ENCODE peak calls at places on chromosomes 6 and 20, in eight cellular contexts. One of them, this sample, is unnamed. For H3K9me3 and H3K4me1, the result is how much of the 10 kb centered on the place peaks cover.

GRCh38 chr6:132812255-132812732 is 2.1 kb upstream of the RPS12 start:
- DNase-seq in spleen: no peak
- DNase-seq in heart right ventricle: no peak
- DNase-seq in naive thymus-derived CD4-positive, alpha-beta T cell: peak
- DNase-seq in esophagus muscularis mucosa: no peak
- DNase-seq in heart left ventricle: no peak
- DNase-seq in BE2C: no peak
- DNase-seq in CD4-positive, CD25-positive, alpha-beta regulatory T cell: peak
- DNase-seq in this sample: no peak

GRCh38 chr20:1467355-1468116 is 887 bp upstream of the NSFL1C start:
- DNase-seq in esophagus muscularis mucosa: no peak
- DNase-seq in CD4-positive, CD25-positive, alpha-beta regulatory T cell: no peak
- DNase-seq in naive thymus-derived CD4-positive, alpha-beta T cell: peak
- DNase-seq in heart left ventricle: no peak
- DNase-seq in BE2C: peak
- DNase-seq in spleen: peak
- DNase-seq in heart right ventricle: no peak
- DNase-seq in this sample: no peak

GRCh38 chr6:146359123-146359522 is 184.5 kb upstream of the RAB32 start:
- DNase-seq in spleen: no peak
- DNase-seq in BE2C: no peak
- DNase-seq in heart left ventricle: no peak
- DNase-seq in CD4-positive, CD25-positive, alpha-beta regulatory T cell: no peak
- DNase-seq in heart right ventricle: no peak
- DNase-seq in esophagus muscularis mucosa: no peak
- DNase-seq in naive thymus-derived CD4-positive, alpha-beta T cell: no peak
- DNase-seq in this sample: no peak

GRCh38 chr6:17303444-17303843 is 22.3 kb downstream of the RBM24 start:
- DNase-seq in spleen: no peak
- DNase-seq in BE2C: no peak
- DNase-seq in naive thymus-derived CD4-positive, alpha-beta T cell: no peak
- DNase-seq in CD4-positive, CD25-positive, alpha-beta regulatory T cell: no peak
- DNase-seq in esophagus muscularis mucosa: no peak
- DNase-seq in heart left ventricle: no peak
- DNase-seq in heart right ventricle: no peak
- DNase-seq in this sample: no peak

GRCh38 chr20:58835231-58835630 is 15.5 kb downstream of the GNAS-AS1 start:
- DNase-seq in esophagus muscularis mucosa: no peak
- DNase-seq in heart left ventricle: no peak
- DNase-seq in CD4-positive, CD25-positive, alpha-beta regulatory T cell: no peak
- DNase-seq in heart right ventricle: no peak
- DNase-seq in naive thymus-derived CD4-positive, alpha-beta T cell: no peak
- DNase-seq in spleen: no peak
- DNase-seq in BE2C: no peak
- DNase-seq in this sample: no peak

GRCh38 chr6:33630014-33630413 is 8.9 kb downstream of the ITPR3 start:
- DNase-seq in CD4-positive, CD25-positive, alpha-beta regulatory T cell: no peak
- DNase-seq in BE2C: no peak
- DNase-seq in heart right ventricle: no peak
- DNase-seq in spleen: no peak
- DNase-seq in heart left ventricle: no peak
- DNase-seq in esophagus muscularis mucosa: no peak
- DNase-seq in naive thymus-derived CD4-positive, alpha-beta T cell: peak
- DNase-seq in this sample: no peak

GRCh38 chr6:14305131-14305530 is 187.6 kb downstream of the CD83 start:
- DNase-seq in spleen: no peak
- DNase-seq in BE2C: no peak
- DNase-seq in CD4-positive, CD25-positive, alpha-beta regulatory T cell: no peak
- DNase-seq in esophagus muscularis mucosa: no peak
- DNase-seq in heart right ventricle: no peak
- DNase-seq in heart left ventricle: no peak
- DNase-seq in naive thymus-derived CD4-positive, alpha-beta T cell: no peak
- DNase-seq in this sample: no peak

GRCh38 chr6:35343092-35343834 is 905 bp downstream of the PPARD start:
- DNase-seq in heart right ventricle: peak
- DNase-seq in BE2C: peak
- DNase-seq in spleen: peak
- DNase-seq in CD4-positive, CD25-positive, alpha-beta regulatory T cell: peak
- DNase-seq in heart left ventricle: peak
- DNase-seq in naive thymus-derived CD4-positive, alpha-beta T cell: peak
- DNase-seq in esophagus muscularis mucosa: no peak
- DNase-seq in this sample: peak

GRCh38 chr20:32582659-32583580 is 2.2 kb downstream of the NOL4L start:
- DNase-seq in CD4-positive, CD25-positive, alpha-beta regulatory T cell: peak
- DNase-seq in BE2C: peak
- DNase-seq in spleen: peak
- DNase-seq in esophagus muscularis mucosa: no peak
- DNase-seq in naive thymus-derived CD4-positive, alpha-beta T cell: no peak
- DNase-seq in heart left ventricle: peak
- DNase-seq in heart right ventricle: no peak
- DNase-seq in this sample: no peak

GRCh38 chr6:27242589-27243265 is 4.8 kb upstream of the PRSS16 start:
- DNase-seq in spleen: no peak
- DNase-seq in heart left ventricle: no peak
- DNase-seq in naive thymus-derived CD4-positive, alpha-beta T cell: no peak
- DNase-seq in esophagus muscularis mucosa: no peak
- DNase-seq in CD4-positive, CD25-positive, alpha-beta regulatory T cell: no peak
- DNase-seq in BE2C: no peak
- DNase-seq in heart right ventricle: no peak
- DNase-seq in this sample: no peak

GRCh38 chr20:38315290-38315966 is 11.5 kb downstream of the BPI start:
- DNase-seq in heart left ventricle: no peak
- DNase-seq in spleen: no peak
- DNase-seq in heart right ventricle: no peak
- DNase-seq in esophagus muscularis mucosa: no peak
- DNase-seq in naive thymus-derived CD4-positive, alpha-beta T cell: no peak
- DNase-seq in CD4-positive, CD25-positive, alpha-beta regulatory T cell: no peak
- DNase-seq in BE2C: peak
- DNase-seq in this sample: no peak

GRCh38 chr6:138493413-138493812 is 5.9 kb downstream of the NHSL1 start:
- DNase-seq in BE2C: no peak
- DNase-seq in heart right ventricle: no peak
- DNase-seq in heart left ventricle: no peak
- DNase-seq in esophagus muscularis mucosa: no peak
- DNase-seq in CD4-positive, CD25-positive, alpha-beta regulatory T cell: no peak
- DNase-seq in naive thymus-derived CD4-positive, alpha-beta T cell: no peak
- DNase-seq in spleen: no peak
- DNase-seq in this sample: no peak

GRCh38 chr20:31661625-31662371 is 24.1 kb downstream of the COX4I2 start:
- DNase-seq in naive thymus-derived CD4-positive, alpha-beta T cell: peak
- DNase-seq in heart right ventricle: peak
- DNase-seq in CD4-positive, CD25-positive, alpha-beta regulatory T cell: peak
- DNase-seq in esophagus muscularis mucosa: peak
- DNase-seq in spleen: peak
- DNase-seq in heart left ventricle: peak
- DNase-seq in BE2C: peak
- DNase-seq in this sample: peak

GRCh38 chr6:51108563-51109234 is 290.0 kb downstream of the TFAP2B start:
- DNase-seq in naive thymus-derived CD4-positive, alpha-beta T cell: no peak
- DNase-seq in CD4-positive, CD25-positive, alpha-beta regulatory T cell: no peak
- DNase-seq in heart left ventricle: no peak
- DNase-seq in esophagus muscularis mucosa: no peak
- DNase-seq in spleen: no peak
- DNase-seq in BE2C: no peak
- DNase-seq in heart right ventricle: no peak
- DNase-seq in this sample: no peak

GRCh38 chr6:143159001-143159400 is 98.3 kb downstream of the AIG1 start:
- DNase-seq in spleen: no peak
- DNase-seq in CD4-positive, CD25-positive, alpha-beta regulatory T cell: no peak
- DNase-seq in heart left ventricle: no peak
- DNase-seq in heart right ventricle: no peak
- DNase-seq in BE2C: no peak
- DNase-seq in esophagus muscularis mucosa: no peak
- DNase-seq in naive thymus-derived CD4-positive, alpha-beta T cell: no peak
- DNase-seq in this sample: no peak

GRCh38 chr20:6818033-6818808 is 50.7 kb downstream of the BMP2 start:
- DNase-seq in BE2C: no peak
- DNase-seq in CD4-positive, CD25-positive, alpha-beta regulatory T cell: no peak
- DNase-seq in naive thymus-derived CD4-positive, alpha-beta T cell: no peak
- DNase-seq in esophagus muscularis mucosa: no peak
- DNase-seq in spleen: no peak
- DNase-seq in heart left ventricle: no peak
- DNase-seq in heart right ventricle: no peak
- DNase-seq in this sample: no peak

GRCh38 chr6:156396791-156397418 is 380.3 kb upstream of the ARID1B start:
- DNase-seq in esophagus muscularis mucosa: peak
- DNase-seq in CD4-positive, CD25-positive, alpha-beta regulatory T cell: no peak
- DNase-seq in heart right ventricle: no peak
- DNase-seq in BE2C: no peak
- DNase-seq in heart left ventricle: no peak
- DNase-seq in naive thymus-derived CD4-positive, alpha-beta T cell: no peak
- DNase-seq in spleen: peak
- DNase-seq in this sample: no peak

DNA sequence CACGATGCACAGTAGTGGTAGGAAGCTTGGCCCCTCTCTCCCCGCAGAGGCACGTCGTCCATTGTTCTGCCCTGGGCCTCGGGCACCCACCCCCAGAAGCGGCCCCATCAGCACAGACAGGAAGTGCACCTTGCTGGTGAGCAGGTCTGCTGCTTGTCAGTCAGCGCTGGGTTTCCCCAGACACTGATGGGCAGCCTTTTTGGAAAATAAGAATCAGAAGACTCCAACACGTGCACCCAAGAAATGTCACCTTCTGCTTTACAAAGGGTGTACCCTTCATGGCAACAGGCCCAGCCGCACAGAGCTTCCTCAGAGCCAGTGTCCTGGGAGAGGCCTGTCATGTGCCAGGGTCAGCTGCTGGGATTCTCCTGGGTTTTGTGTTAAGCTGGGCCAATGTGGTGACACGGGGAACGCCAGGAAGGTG is 34.7 kb upstream of the IRF4 start:
- DNase-seq in esophagus muscularis mucosa: no peak
- DNase-seq in CD4-positive, CD25-positive, alpha-beta regulatory T cell: no peak
- DNase-seq in naive thymus-derived CD4-positive, alpha-beta T cell: no peak
- DNase-seq in heart right ventricle: no peak
- DNase-seq in heart left ventricle: no peak
- DNase-seq in spleen: peak
- DNase-seq in BE2C: no peak
- DNase-seq in this sample: no peak
- H3K9me3 ChIP-seq in esophagus muscularis mucosa: under half
- H3K9me3 ChIP-seq in CD4-positive, CD25-positive, alpha-beta regulatory T cell: under half
- H3K9me3 ChIP-seq in naive thymus-derived CD4-positive, alpha-beta T cell: under half
- H3K9me3 ChIP-seq in heart right ventricle: under half
- H3K9me3 ChIP-seq in heart left ventricle: under half
- H3K9me3 ChIP-seq in spleen: under half
- H3K9me3 ChIP-seq in BE2C: under half
- H3K9me3 ChIP-seq in this sample: under half

GRCh38 chr20:47346172-47346571 is 10.3 kb downstream of the ZMYND8 start:
- DNase-seq in naive thymus-derived CD4-positive, alpha-beta T cell: no peak
- DNase-seq in spleen: peak
- DNase-seq in heart right ventricle: no peak
- DNase-seq in BE2C: no peak
- DNase-seq in CD4-positive, CD25-positive, alpha-beta regulatory T cell: no peak
- DNase-seq in esophagus muscularis mucosa: no peak
- DNase-seq in heart left ventricle: no peak
- DNase-seq in this sample: no peak
- H3K4me1 ChIP-seq in naive thymus-derived CD4-positive, alpha-beta T cell: under half
- H3K4me1 ChIP-seq in spleen: half or more
- H3K4me1 ChIP-seq in heart right ventricle: under half
- H3K4me1 ChIP-seq in BE2C: under half
- H3K4me1 ChIP-seq in CD4-positive, CD25-positive, alpha-beta regulatory T cell: under half
- H3K4me1 ChIP-seq in esophagus muscularis mucosa: half or more
- H3K4me1 ChIP-seq in heart left ventricle: under half
- H3K4me1 ChIP-seq in this sample: under half

GRCh38 chr20:62104234-62104789 is 18.0 kb upstream of the LSM14B start:
- DNase-seq in esophagus muscularis mucosa: no peak
- DNase-seq in spleen: no peak
- DNase-seq in naive thymus-derived CD4-positive, alpha-beta T cell: no peak
- DNase-seq in heart right ventricle: no peak
- DNase-seq in CD4-positive, CD25-positive, alpha-beta regulatory T cell: no peak
- DNase-seq in BE2C: no peak
- DNase-seq in heart left ventricle: no peak
- DNase-seq in this sample: no peak
- H3K9me3 ChIP-seq in esophagus muscularis mucosa: under half
- H3K9me3 ChIP-seq in spleen: half or more
- H3K9me3 ChIP-seq in naive thymus-derived CD4-positive, alpha-beta T cell: half or more
- H3K9me3 ChIP-seq in heart right ventricle: under half
- H3K9me3 ChIP-seq in CD4-positive, CD25-positive, alpha-beta regulatory T cell: under half
- H3K9me3 ChIP-seq in BE2C: under half
- H3K9me3 ChIP-seq in heart left ventricle: under half
- H3K9me3 ChIP-seq in this sample: under half

GRCh38 chr20:53609501-53610445 is 16.1 kb upstream of the ZNF217 start:
- DNase-seq in spleen: peak
- DNase-seq in heart left ventricle: peak
- DNase-seq in esophagus muscularis mucosa: no peak
- DNase-seq in BE2C: no peak
- DNase-seq in naive thymus-derived CD4-positive, alpha-beta T cell: peak
- DNase-seq in CD4-positive, CD25-positive, alpha-beta regulatory T cell: peak
- DNase-seq in heart right ventricle: peak
- DNase-seq in this sample: peak

GRCh38 chr20:53606364-53606985 is 12.8 kb upstream of the ZNF217 start:
- DNase-seq in BE2C: no peak
- DNase-seq in heart right ventricle: no peak
- DNase-seq in spleen: no peak
- DNase-seq in esophagus muscularis mucosa: no peak
- DNase-seq in heart left ventricle: no peak
- DNase-seq in CD4-positive, CD25-positive, alpha-beta regulatory T cell: no peak
- DNase-seq in naive thymus-derived CD4-positive, alpha-beta T cell: no peak
- DNase-seq in this sample: no peak

GRCh38 chr20:53611449-53611894 is 17.8 kb upstream of the ZNF217 start:
- DNase-seq in spleen: peak
- DNase-seq in heart left ventricle: peak
- DNase-seq in naive thymus-derived CD4-positive, alpha-beta T cell: no peak
- DNase-seq in CD4-positive, CD25-positive, alpha-beta regulatory T cell: no peak
- DNase-seq in BE2C: peak
- DNase-seq in heart right ventricle: no peak
- DNase-seq in esophagus muscularis mucosa: no peak
- DNase-seq in this sample: peak

GRCh38 chr20:53608071-53608455 is 14.4 kb upstream of the ZNF217 start:
- DNase-seq in heart left ventricle: no peak
- DNase-seq in naive thymus-derived CD4-positive, alpha-beta T cell: no peak
- DNase-seq in spleen: peak
- DNase-seq in CD4-positive, CD25-positive, alpha-beta regulatory T cell: no peak
- DNase-seq in esophagus muscularis mucosa: no peak
- DNase-seq in heart right ventricle: no peak
- DNase-seq in BE2C: no peak
- DNase-seq in this sample: no peak

DNA sequence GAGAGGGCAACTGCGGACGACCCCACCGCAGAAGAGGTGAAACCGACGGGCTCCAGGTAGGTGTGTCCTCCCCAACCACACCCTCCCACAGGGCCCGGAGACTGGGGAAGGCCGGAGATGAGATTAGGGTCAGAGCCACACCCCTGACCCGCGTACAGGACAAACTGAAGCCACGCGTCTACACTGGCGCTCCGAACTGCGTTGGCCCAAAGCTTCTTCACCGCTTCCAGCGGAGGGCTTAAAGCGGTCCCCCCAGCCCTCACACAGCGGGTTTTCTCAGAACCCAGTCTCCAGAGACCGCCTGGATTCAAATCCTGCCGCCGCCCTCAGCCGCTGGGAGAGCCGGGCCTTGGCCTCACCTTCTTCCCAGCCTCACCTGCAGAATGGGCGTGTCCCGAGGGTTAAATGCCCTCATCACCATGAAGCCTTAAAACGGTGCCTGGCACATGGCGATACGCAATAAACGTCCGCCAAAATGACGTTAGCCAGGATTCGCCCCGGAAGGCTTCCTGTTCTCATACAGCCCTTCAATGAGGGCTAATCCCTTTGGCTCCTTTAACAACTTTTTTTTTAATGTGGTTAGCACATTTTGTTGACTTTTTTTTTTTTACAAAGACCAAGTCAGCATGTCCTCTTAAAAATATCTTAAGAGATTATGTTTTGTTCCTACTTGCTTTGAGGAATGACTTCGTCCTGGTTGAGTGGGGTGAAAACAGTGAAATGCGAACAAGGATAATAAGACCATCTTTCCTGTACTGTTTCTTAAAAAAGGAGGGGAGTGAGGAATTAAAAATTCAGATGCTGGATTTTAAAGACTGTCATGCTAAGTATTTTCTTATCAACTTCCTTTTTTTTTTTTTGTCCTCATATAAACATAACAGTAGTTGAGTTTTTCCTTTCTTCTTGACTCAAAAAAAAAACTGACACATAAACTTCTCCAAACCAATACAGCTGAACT is 15.1 kb upstream of the ZNF217 start:
- DNase-seq in heart right ventricle: no peak
- DNase-seq in CD4-positive, CD25-positive, alpha-beta regulatory T cell: no peak
- DNase-seq in naive thymus-derived CD4-positive, alpha-beta T cell: peak
- DNase-seq in esophagus muscularis mucosa: no peak
- DNase-seq in spleen: peak
- DNase-seq in heart left ventricle: peak
- DNase-seq in BE2C: no peak
- DNase-seq in this sample: peak
- H3K4me1 ChIP-seq in heart right ventricle: under half
- H3K4me1 ChIP-seq in CD4-positive, CD25-positive, alpha-beta regulatory T cell: under half
- H3K4me1 ChIP-seq in naive thymus-derived CD4-positive, alpha-beta T cell: under half
- H3K4me1 ChIP-seq in esophagus muscularis mucosa: under half
- H3K4me1 ChIP-seq in spleen: half or more
- H3K4me1 ChIP-seq in heart left ventricle: under half
- H3K4me1 ChIP-seq in BE2C: under half
- H3K4me1 ChIP-seq in this sample: under half